ENCODE peak calls at places on chromosome 22, in four cellular contexts. B is right lobe of liver, Q is tibial nerve, J is right atrium auricular region. M is an unnamed sample.

GRCh38 chr22:27318516-27318915 is 483.0 kb downstream of the MN1 start:
- DNase-seq in B (no peak), J (no peak), Q (no peak), M (no peak)

GRCh38 chr22:23236440-23237139 is 56.3 kb downstream of the BCR start:
- DNase-seq in Q (no peak), J (no peak), B (no peak), M (no peak)

GRCh38 chr22:30823015-30823370 is 128.3 kb downstream of the OSBP2 start:
- DNase-seq in Q (no peak), J (no peak), B (no peak), M (no peak)

GRCh38 chr22:39534591-39535301 is 2.2 kb upstream of the RPS19BP1 start:
- DNase-seq in J (peak), B (peak), Q (peak), M (peak)

GRCh38 chr22:36660931-36661330 is 42.6 kb downstream of the CACNG2 start:
- DNase-seq in Q (no peak), B (no peak), J (no peak), M (no peak)

GRCh38 chr22:28710112-28710888 is 30.7 kb upstream of the TTC28 start:
- DNase-seq in Q (no peak), B (no peak), J (no peak), M (no peak)

GRCh38 chr22:44906999-44907644 is 102.7 kb downstream of the PHF21B start:
- DNase-seq in Q (no peak), J (no peak), B (no peak), M (no peak)

GRCh38 chr22:44728761-44729261 is 23.6 kb upstream of the ARHGAP8 start:
- DNase-seq in B (peak), Q (peak), J (peak), M (no peak)

GRCh38 chr22:46086577-46087335 is 63.6 kb upstream of the PPARA start:
- DNase-seq in J (no peak), Q (no peak), B (peak), M (no peak)

GRCh38 chr22:45212306-45212709 is 28.4 kb downstream of the KIAA0930 start:
- DNase-seq in B (peak), J (peak), Q (peak), M (no peak)

GRCh38 chr22:30204742-30205111 is 41.8 kb downstream of the LIF start:
- DNase-seq in Q (no peak), J (no peak), B (peak), M (no peak)

GRCh38 chr22:35376728-35377472 is 4.0 kb upstream of the HMOX1 start:
- DNase-seq in Q (peak), J (peak), B (peak), M (peak)

GRCh38 chr22:40525250-40525884 is 111.2 kb downstream of the MRTFA start:
- DNase-seq in J (no peak), Q (peak), B (peak), M (peak)

GRCh38 chr22:30968015-30968923 is at the start of gene MORC2:
- DNase-seq in J (peak), Q (no peak), B (peak), M (no peak)

GRCh38 chr22:45099961-45100360 is 63.8 kb upstream of the NUP50 start:
- DNase-seq in J (no peak), B (no peak), Q (no peak), M (no peak)

GRCh38 chr22:48490513-48491411 is 1336.9 kb downstream of the BRD1 start:
- DNase-seq in B (no peak), J (no peak), Q (no peak), M (no peak)

GRCh38 chr22:48489551-48490512 is 1337.8 kb downstream of the BRD1 start:
- DNase-seq in B (no peak), J (no peak), Q (no peak), M (no peak)

GRCh38 chr22:48486163-48486957 is 1341.3 kb downstream of the BRD1 start:
- DNase-seq in J (no peak), B (no peak), Q (no peak), M (no peak)

GRCh38 chr22:48488611-48489456 is 1338.8 kb downstream of the BRD1 start:
- DNase-seq in J (no peak), Q (no peak), B (no peak), M (no peak)

DNA sequence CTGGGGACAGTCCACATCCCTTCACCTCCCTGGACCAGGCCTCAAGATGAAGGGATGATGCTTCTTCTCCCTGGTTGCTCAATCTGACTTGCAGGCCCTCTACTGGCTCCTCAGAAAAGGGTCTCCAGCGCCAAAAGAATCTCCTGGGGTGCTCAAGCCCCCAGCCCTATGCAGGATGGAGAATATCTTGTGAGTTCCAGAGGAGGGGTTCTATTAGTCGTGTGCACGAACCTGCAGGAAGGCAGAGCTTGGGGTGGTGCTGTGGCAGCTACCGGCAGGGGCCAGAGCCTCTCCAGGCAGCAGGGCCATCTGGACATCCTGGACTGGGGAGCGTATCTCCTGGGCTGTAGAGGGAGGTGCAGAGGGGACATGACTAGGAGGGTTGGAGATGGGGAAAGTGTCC is 1339.5 kb downstream of the BRD1 start:
- DNase-seq in Q (no peak), J (no peak), B (no peak), M (no peak)
- TF ChIP-seq CTCF in Q (no peak), J (no peak), B (no peak), M (no peak)

GRCh38 chr22:37696657-37697539 is at the start of gene TRIOBP:
- DNase-seq in B (peak), J (peak), Q (peak), M (peak)

GRCh38 chr22:37701121-37701786 is 4.4 kb downstream of the TRIOBP start:
- DNase-seq in Q (no peak), J (no peak), B (no peak), M (no peak)

GRCh38 chr22:37692627-37693285 is 4.1 kb upstream of the TRIOBP start:
- DNase-seq in Q (no peak), J (no peak), B (no peak), M (no peak)

GRCh38 chr22:37697540-37697835 is 640 bp downstream of the TRIOBP start:
- DNase-seq in Q (no peak), J (no peak), B (no peak), M (no peak)
- TF ChIP-seq CTCF in Q (no peak), J (no peak), B (no peak), M (no peak)

GRCh38 chr22:25404556-25404922 is 159.9 kb upstream of the GRK3 start:
- DNase-seq in B (no peak), J (no peak), Q (no peak), M (no peak)
- TF ChIP-seq CTCF in B (no peak), J (no peak), Q (no peak), M (no peak)

GRCh38 chr22:17087176-17088131 is 2.7 kb downstream of the IL17RA start:
- DNase-seq in Q (no peak), J (no peak), B (no peak), M (peak)
- TF ChIP-seq CTCF in Q (no peak), J (no peak), B (no peak), M (no peak)

GRCh38 chr22:24937114-24937513 is 9.4 kb downstream of the LHFPL7 start:
- DNase-seq in B (no peak), Q (no peak), J (no peak), M (no peak)
- TF ChIP-seq CTCF in B (peak), Q (no peak), J (no peak), M (no peak)

DNA sequence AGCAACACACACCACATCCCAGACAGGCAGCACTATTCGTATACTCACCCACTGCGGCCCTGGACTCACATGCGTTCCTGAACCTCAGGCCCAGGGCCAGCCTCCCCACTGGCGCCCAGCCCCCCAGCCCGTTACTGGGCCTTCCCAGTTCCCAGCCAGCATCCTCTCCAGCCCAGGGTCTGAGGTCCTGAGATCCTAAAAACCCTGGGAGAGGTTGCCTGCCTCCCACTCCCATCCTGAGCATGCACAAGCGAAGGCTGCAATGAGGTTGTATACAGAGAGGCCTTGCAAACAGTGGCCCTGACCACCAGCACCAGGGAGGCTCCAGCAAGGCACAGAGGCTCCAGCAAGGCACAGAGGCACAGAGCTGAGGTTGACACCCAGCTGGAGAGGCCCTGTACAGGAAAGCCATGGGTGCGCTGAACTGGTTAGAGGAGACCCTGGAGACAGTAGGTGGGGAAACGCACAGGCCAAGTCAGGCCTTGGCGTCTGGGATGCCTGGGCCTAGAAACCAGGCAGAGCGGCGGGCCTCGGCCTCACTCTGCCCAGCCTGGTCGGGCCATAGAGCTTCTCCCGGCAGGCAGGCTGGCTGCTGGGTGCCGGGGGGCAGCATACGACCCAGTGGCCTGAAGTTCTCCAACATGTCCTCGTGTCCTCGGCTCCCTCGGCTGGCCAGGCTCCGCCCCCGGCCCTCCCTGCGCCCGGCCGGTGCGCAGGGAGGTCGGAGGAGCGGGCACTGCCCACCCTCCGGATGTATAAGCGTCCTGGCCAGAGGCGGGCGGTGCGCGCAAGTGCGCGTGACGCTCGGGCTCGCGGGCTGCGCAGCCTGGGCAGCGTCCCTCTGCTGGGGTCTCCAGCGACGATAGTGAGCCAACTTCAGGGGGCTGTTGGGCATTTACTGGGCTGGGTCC is 2.3 kb upstream of the TBX1 start:
- DNase-seq in J (no peak), Q (no peak), B (no peak), M (no peak)
- TF ChIP-seq CTCF in J (no peak), Q (no peak), B (no peak), M (no peak)

GRCh38 chr22:19038728-19039447 is 83.3 kb downstream of the DGCR2 start:
- DNase-seq in B (peak), J (no peak), Q (no peak), M (no peak)
- TF ChIP-seq CTCF in B (no peak), J (no peak), Q (no peak), M (no peak)

DNA sequence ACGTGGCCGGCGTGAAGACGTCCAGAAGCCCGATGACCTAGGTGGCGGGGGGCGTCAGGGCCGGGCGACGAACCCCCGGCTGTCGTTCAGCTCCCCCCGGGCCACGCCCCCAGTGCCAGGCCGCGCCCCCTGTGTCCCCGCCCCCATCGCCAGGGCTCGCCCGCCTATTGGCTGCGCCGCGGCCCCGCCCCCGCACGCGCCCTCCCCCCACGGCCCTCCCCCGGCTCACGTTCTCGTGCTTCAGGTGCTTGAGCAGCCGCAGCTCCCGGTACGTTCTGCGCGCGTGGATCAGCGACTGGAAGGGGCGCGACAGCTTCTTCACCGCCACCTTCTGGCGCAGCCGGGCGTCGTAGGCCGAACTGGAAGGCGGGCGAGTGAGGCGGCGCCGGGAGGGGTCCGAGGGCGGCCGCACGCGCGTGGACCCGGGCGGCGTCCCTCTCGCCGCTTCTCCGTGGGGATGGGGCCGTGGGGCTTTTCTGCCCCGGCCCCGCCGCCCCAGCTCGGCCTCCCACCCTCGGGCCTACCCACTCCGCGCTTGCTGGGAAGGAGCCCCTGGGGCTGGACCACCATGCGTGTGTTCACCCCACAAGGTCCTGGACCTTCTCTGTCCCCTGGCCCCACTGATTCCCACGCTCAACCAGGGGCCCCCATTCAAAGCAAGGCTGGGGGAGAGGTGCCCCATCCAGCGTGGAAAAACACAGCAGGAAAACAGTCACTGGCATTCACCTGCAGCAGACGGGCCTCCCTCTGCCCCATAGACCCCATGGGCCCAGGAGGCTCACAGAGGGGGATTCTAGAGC is 2.4 kb downstream of the MAPK11 start:
- DNase-seq in B (peak), Q (peak), J (no peak), M (no peak)
- TF ChIP-seq CTCF in B (peak), Q (peak), J (peak), M (no peak)